ENCODE peak calls at places on chromosomes 16 and 17, in seven cellular contexts. M is aorta; W is Peyer's patch; D is naive thymus-derived CD4-positive, alpha-beta T cell; B is left ventricle myocardium inferior; G is GM23248; S is IMR-90. Q is an unnamed sample. For H3K4me1, the result is how much of the 10 kb centered on the place peaks cover.

GRCh38 chr17:17108681-17109049 is 66.4 kb downstream of the MPRIP start:
- DNase-seq in B (peak), G (peak), W (no peak), S (no peak), D (no peak), M (no peak), Q (no peak)

GRCh38 chr17:2049333-2050245 is 5.3 kb upstream of the HIC1 start:
- DNase-seq in M (peak), S (peak), D (peak), W (peak), B (peak), G (peak), Q (peak)

GRCh38 chr17:8366231-8366630 is 10.3 kb downstream of the KRABD2 start:
- DNase-seq in W (no peak), D (no peak), B (no peak), S (peak), M (no peak), G (peak), Q (no peak)

GRCh38 chr17:82752371-82753200 is 721 bp downstream of the TBCD start:
- DNase-seq in G (peak), D (no peak), B (no peak), W (no peak), M (peak), S (no peak), Q (no peak)

GRCh38 chr16:46929378-46930332 is 43.8 kb downstream of the DNAJA2 start:
- DNase-seq in W (peak), B (peak), D (peak), S (peak), G (peak), M (peak), Q (peak)

GRCh38 chr16:50461400-50461760 is 86.8 kb upstream of the NKD1 start:
- DNase-seq in M (no peak), W (no peak), G (no peak), D (no peak), S (no peak), B (no peak), Q (no peak)

GRCh38 chr17:66211047-66211810 is 18.0 kb downstream of the APOH start:
- DNase-seq in B (no peak), S (no peak), G (no peak), W (no peak), D (no peak), M (no peak), Q (no peak)

GRCh38 chr16:19776565-19776964 is 58.5 kb downstream of the IQCK start:
- DNase-seq in S (no peak), D (no peak), G (no peak), W (no peak), B (no peak), M (no peak), Q (no peak)

GRCh38 chr17:32876414-32877163 is at the start of gene MYO1D:
- DNase-seq in G (peak), S (no peak), W (peak), M (peak), D (peak), B (peak), Q (peak)

GRCh38 chr17:8994319-8994718 is 27.0 kb upstream of the NTN1 start:
- DNase-seq in G (peak), B (peak), M (peak), D (peak), S (peak), W (peak), Q (peak)

GRCh38 chr16:27791404-27791719 is 241.4 kb downstream of the KATNIP start:
- DNase-seq in S (no peak), D (no peak), W (no peak), M (no peak), G (no peak), B (no peak), Q (no peak)

GRCh38 chr16:68332411-68333121 is 21.7 kb downstream of the PRMT7 start:
- DNase-seq in W (no peak), S (peak), B (no peak), M (peak), G (peak), D (no peak), Q (no peak)

GRCh38 chr17:16873654-16874035 is 98.3 kb downstream of the TNFRSF13B start:
- DNase-seq in W (no peak), G (no peak), D (no peak), B (no peak), S (no peak), M (no peak), Q (no peak)

GRCh38 chr16:85554791-85555548 is 58.2 kb upstream of the GSE1 start:
- DNase-seq in M (peak), D (peak), G (peak), S (peak), B (peak), W (peak), Q (peak)

GRCh38 chr17:40568074-40568836 is 3.0 kb upstream of the CCR7 start:
- DNase-seq in W (no peak), G (no peak), D (no peak), B (no peak), S (no peak), M (peak), Q (peak)

GRCh38 chr16:67361038-67361437 is 32.3 kb downstream of the TPPP3 start:
- DNase-seq in G (no peak), M (no peak), W (no peak), B (no peak), S (no peak), D (no peak), Q (no peak)

GRCh38 chr17:74923538-74924249 is 379 bp upstream of the OTOP2 start:
- DNase-seq in D (peak), W (peak), G (peak), M (peak), B (peak), S (peak), Q (peak)

GRCh38 chr16:3769013-3769412 is 51.7 kb upstream of the TRAP1 start:
- DNase-seq in M (no peak), S (no peak), D (no peak), G (no peak), B (no peak), W (no peak), Q (no peak)

GRCh38 chr16:4200781-4201137 is 41.1 kb downstream of the SRL start:
- DNase-seq in B (no peak), D (no peak), G (peak), S (peak), W (no peak), M (no peak), Q (no peak)

GRCh38 chr16:70257391-70257790 is 5.7 kb upstream of the EXOSC6 start:
- DNase-seq in D (no peak), B (no peak), G (no peak), S (no peak), W (no peak), M (no peak), Q (no peak)

GRCh38 chr16:63302841-63303240 is 1266.6 kb upstream of the CDH8 start:
- DNase-seq in W (no peak), G (no peak), M (no peak), B (no peak), S (no peak), D (no peak), Q (no peak)

GRCh38 chr16:8572919-8573724 is 17.2 kb downstream of the TMEM114 start:
- DNase-seq in M (no peak), D (no peak), W (no peak), S (peak), G (peak), B (no peak), Q (no peak)

GRCh38 chr17:6503641-6504195 is 52.6 kb downstream of the PITPNM3 start:
- DNase-seq in D (no peak), M (no peak), W (no peak), B (no peak), G (no peak), S (no peak), Q (no peak)

DNA sequence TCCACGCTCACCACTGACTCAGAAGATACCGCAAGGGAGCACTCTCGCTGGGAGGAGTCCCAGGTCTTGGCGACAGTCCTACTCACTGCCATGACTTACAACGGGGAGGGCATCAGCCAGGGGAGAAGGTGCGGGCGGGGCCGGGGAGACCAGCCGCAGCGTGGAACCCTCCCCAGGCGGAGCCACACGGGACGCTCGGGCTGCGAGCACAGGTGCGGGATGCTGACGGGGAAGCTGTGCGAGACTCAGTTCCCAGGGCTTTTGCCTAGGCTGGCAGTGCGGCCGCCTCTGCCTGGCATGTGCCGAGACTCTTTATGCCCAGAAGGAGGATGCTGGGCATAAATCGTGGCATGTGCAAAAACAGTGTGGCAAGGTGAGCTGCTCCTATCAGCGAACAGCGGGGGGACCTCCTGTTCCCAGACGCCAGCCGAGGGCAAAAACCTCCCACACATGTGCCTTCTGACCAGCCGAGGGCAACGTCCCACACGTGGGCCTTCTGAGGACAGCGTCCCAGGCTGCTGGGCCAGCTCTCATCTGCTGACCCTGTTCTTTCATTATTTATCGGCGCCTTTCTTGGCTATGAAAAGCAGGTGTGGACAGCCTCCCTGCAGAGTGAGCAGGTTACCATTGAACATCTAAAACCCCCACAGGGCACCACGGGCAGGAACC is 6.1 kb downstream of the GALNS start:
- DNase-seq in S (no peak), G (no peak), M (no peak), D (no peak), B (no peak), W (no peak), Q (no peak)
- H3K4me1 ChIP-seq in S (under half), G (under half), M (under half), D (under half), B (under half), W (under half), Q (under half)

GRCh38 chr17:58525239-58525638 is 10.8 kb upstream of the MTMR4 start:
- DNase-seq in M (peak), W (no peak), S (peak), D (no peak), G (peak), B (peak), Q (no peak)
- H3K27ac ChIP-seq in M (no peak), W (peak), S (peak), D (no peak), G (peak), B (peak), Q (no peak)

DNA sequence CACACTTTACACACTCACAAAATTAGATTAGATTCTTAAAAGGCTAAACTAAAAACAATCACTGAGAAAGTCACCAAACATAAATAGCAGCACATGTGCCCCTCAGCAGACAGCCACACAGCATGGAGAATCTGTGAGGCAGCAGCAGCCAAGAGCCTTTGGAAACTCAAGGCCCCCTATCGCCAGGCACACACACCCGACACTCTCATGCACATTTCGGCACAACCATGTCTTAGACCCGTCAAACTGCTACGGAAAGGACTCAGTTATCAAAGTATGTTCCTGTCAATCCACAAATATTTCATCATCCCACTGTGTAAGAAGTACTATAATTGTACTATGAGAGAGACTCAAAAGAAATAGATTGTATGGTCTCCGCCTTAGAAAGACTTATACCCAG is 20.9 kb downstream of the UBE2O start:
- DNase-seq in G (no peak), S (no peak), W (no peak), B (no peak), D (no peak), M (no peak), Q (no peak)
- H3K4me1 ChIP-seq in G (under half), S (under half), W (under half), B (half or more), D (under half), M (under half), Q (under half)

GRCh38 chr16:51549836-51550235 is 398.8 kb upstream of the SALL1 start:
- DNase-seq in G (peak), D (no peak), M (no peak), S (peak), W (no peak), B (no peak), Q (no peak)
- H3K27ac ChIP-seq in G (no peak), D (no peak), M (no peak), S (no peak), W (no peak), B (no peak), Q (no peak)